ENCODE peak calls at places on chromosomes 11 and 22, in ten cellular contexts. Y is upper lobe of right lung, I is fibroblast of mammary gland, B is uterus, J is choroid plexus epithelial cell, O is NB4, S is heart left ventricle, H is transverse colon, G is HL-60, V is HFF-Myc. X is an unnamed sample.
A peak's percentile ranks its signal among the peaks of the same experiment; 100 is the strongest.

GRCh38 chr11:14073821-14074529 is 111.5 kb downstream of the SPON1 start:
- DNase-seq in O (no peak), Y (no peak), S (no peak), V (no peak), J (no peak), B (peak; percentile 65), I (peak; percentile 97), H (no peak), G (no peak), X (no peak)

GRCh38 chr11:128868851-128869671 is 2.0 kb upstream of the KCNJ1 start:
- DNase-seq in I (no peak), G (no peak), B (no peak), H (no peak), V (no peak), O (no peak), J (no peak), S (no peak), Y (no peak), X (no peak)

GRCh38 chr11:126816655-126817054 is 183.9 kb downstream of the KIRREL3 start:
- DNase-seq in Y (no peak), S (no peak), V (no peak), B (no peak), J (no peak), H (no peak), I (no peak), O (peak; percentile 23), G (no peak), X (no peak)

GRCh38 chr22:42484506-42484905 is 35.1 kb downstream of the RRP7A start:
- DNase-seq in O (no peak), V (no peak), I (no peak), B (no peak), S (no peak), G (no peak), Y (no peak), J (no peak), H (no peak), X (no peak)

GRCh38 chr11:9180784-9181183 is 84.4 kb downstream of the DENND5A start:
- DNase-seq in J (peak; percentile 36), B (no peak), V (no peak), I (no peak), H (no peak), S (no peak), Y (no peak), G (no peak), O (no peak), X (no peak)

GRCh38 chr11:67285541-67286498 is 3.3 kb upstream of the ANKRD13D start:
- DNase-seq in Y (no peak), J (no peak), S (no peak), B (no peak), H (no peak), V (no peak), O (peak; percentile 63), G (peak; percentile 53), I (no peak), X (no peak)

GRCh38 chr11:9922806-9923205 is 258.9 kb downstream of the SWAP70 start:
- DNase-seq in S (no peak), H (no peak), V (no peak), O (no peak), Y (no peak), J (peak; percentile 33), G (no peak), B (no peak), I (no peak), X (peak; percentile 7)

GRCh38 chr11:33515347-33515746 is 185.3 kb downstream of the C11orf91 start:
- DNase-seq in H (no peak), G (no peak), J (peak; percentile 51), B (peak; percentile 15), S (peak; percentile 46), I (peak; percentile 96), Y (no peak), O (no peak), V (no peak), X (no peak)

GRCh38 chr11:93236741-93237675 is 39.2 kb upstream of the SLC36A4 start:
- DNase-seq in O (peak; percentile 65), B (no peak), J (peak; percentile 73), G (peak; percentile 57), S (no peak), Y (no peak), V (peak; percentile 5), I (peak; percentile 43), H (peak; percentile 18), X (peak; percentile 48)

GRCh38 chr11:70506658-70506970 is 108.3 kb downstream of the CTTN start:
- DNase-seq in I (no peak), O (no peak), Y (no peak), S (no peak), H (no peak), V (no peak), G (no peak), J (no peak), B (no peak), X (no peak)

GRCh38 chr11:1881442-1882264 is 10.0 kb downstream of the PRR33 start:
- DNase-seq in O (peak; percentile 41), J (no peak), Y (peak; percentile 65), B (peak; percentile 68), V (no peak), G (no peak), I (peak; percentile 35), S (peak; percentile 82), H (no peak), X (no peak)

GRCh38 chr11:71252782-71253730 is 679 bp upstream of the SHANK2 start:
- DNase-seq in V (no peak), O (no peak), H (peak; percentile 53), B (no peak), J (peak; percentile 49), Y (peak; percentile 80), G (no peak), I (peak; percentile 83), S (no peak), X (peak; percentile 88)

GRCh38 chr11:39570526-39570925 is 1888.9 kb downstream of the LRRC4C start:
- DNase-seq in G (no peak), S (no peak), Y (no peak), V (no peak), H (no peak), I (no peak), O (no peak), J (no peak), B (no peak), X (no peak)

GRCh38 chr11:19073454-19074415 is 13.2 kb upstream of the MRGPRX2 start:
- DNase-seq in O (no peak), G (no peak), J (no peak), S (no peak), I (no peak), H (no peak), Y (no peak), B (no peak), V (no peak), X (no peak)

DNA sequence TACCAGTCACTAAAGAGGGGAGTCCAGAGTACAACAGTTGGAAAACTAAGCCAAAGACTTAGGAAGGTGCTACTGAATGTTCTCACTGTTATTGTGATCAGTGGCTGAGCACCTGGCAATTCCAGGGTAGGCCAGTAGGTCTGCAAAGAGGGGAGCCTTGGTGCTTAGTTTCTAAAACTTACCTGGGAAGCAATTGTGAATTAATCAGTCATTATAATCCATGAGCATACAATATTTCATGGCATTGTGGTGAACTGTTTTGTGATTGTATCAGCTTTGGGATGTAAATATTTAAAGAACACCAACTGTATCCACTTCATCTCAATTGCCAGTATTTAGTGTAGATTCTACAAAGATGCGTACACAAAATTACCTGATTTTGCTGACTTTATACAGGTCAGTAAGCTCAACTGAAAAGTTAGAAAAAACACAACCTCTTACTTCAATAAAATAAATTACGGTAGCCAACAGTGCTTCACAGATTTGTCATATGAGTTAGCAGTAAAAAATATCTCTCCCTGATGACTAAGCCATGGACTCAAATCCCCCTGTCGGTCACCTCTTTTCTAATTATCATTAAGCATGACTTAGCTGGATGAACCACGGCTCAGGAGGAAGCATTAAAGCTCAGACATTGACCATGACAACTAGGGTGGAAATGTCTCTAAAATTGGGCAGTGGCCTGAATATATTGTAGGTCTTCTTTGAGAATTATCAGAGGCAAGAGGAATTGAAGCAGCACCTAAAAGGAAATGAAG is 30.8 kb upstream of the SORL1 start:
- DNase-seq in H (no peak), I (no peak), J (no peak), Y (no peak), O (peak; percentile 74), S (no peak), V (no peak), G (no peak), B (no peak), X (no peak)
- TF ChIP-seq CTCF in H (no peak), I (no peak), J (no peak), Y (no peak), O (no peak), S (no peak), V (no peak), G (no peak), B (no peak), X (no peak)

GRCh38 chr11:133953999-133954398 is 2.8 kb downstream of the IGSF9B start:
- DNase-seq in V (no peak), J (no peak), H (no peak), I (no peak), B (no peak), S (no peak), O (no peak), G (no peak), Y (no peak), X (no peak)

GRCh38 chr11:133955091-133955846 is 1.5 kb downstream of the IGSF9B start:
- DNase-seq in I (no peak), J (no peak), B (peak; percentile 74), V (no peak), G (no peak), Y (no peak), O (no peak), S (peak; percentile 81), H (peak; percentile 39), X (no peak)

GRCh38 chr11:133956650-133957633 is at the start of gene IGSF9B:
- DNase-seq in Y (peak; percentile 93), J (peak; percentile 58), B (peak; percentile 90), H (peak; percentile 89), G (peak; percentile 49), O (peak; percentile 38), S (peak; percentile 89), I (peak; percentile 33), V (no peak), X (peak; percentile 70)

GRCh38 chr11:133955945-133956421 is 785 bp downstream of the IGSF9B start:
- DNase-seq in O (no peak), I (no peak), Y (no peak), B (no peak), S (no peak), G (no peak), J (no peak), H (no peak), V (no peak), X (no peak)

GRCh38 chr11:133957926-133958325 is 1.2 kb upstream of the IGSF9B start:
- DNase-seq in I (no peak), H (no peak), B (peak; percentile 40), J (peak; percentile 34), V (no peak), O (no peak), Y (no peak), S (no peak), G (no peak), X (no peak)
- H3K4me3 ChIP-seq in I (no peak overlapping the region), H (no peak overlapping the region), B (no peak overlapping the region), J (no peak overlapping the region), V (no peak overlapping the region), O (no peak overlapping the region), Y (no peak overlapping the region), S (no peak overlapping the region), G (no peak overlapping the region), X (no peak overlapping the region)

GRCh38 chr11:89463381-89463780 is 27.8 kb downstream of the NOX4 start:
- DNase-seq in O (no peak), Y (no peak), B (no peak), G (no peak), H (no peak), J (peak; percentile 26), S (no peak), V (no peak), I (no peak), X (no peak)
- TF ChIP-seq CTCF in O (no peak), Y (no peak), B (no peak), G (no peak), H (no peak), J (no peak), S (no peak), V (no peak), I (no peak), X (no peak)

GRCh38 chr11:109970516-109971183 is 122.5 kb upstream of the ZC3H12C start:
- DNase-seq in B (no peak), H (no peak), S (no peak), I (no peak), Y (no peak), V (no peak), G (peak; percentile 24), O (no peak), J (peak; percentile 36), X (no peak)
- H3K4me3 ChIP-seq in B (no peak overlapping the region), H (no peak overlapping the region), S (no peak overlapping the region), I (no peak overlapping the region), Y (no peak overlapping the region), V (no peak overlapping the region), G (no peak overlapping the region), O (no peak overlapping the region), J (no peak overlapping the region), X (no peak overlapping the region)

X was measured in epithelial cell of esophagus.